ENCODE peak calls at places on chromosomes 6 and 20, in seven cellular contexts. P, F, V, U, L, G and Q are unnamed samples.

GRCh38 chr20:9025643-9026042 is 43.2 kb upstream of the PLCB4 start:
- DNase-seq in P (peak; percentile 82), F (no peak), V (no peak), U (no peak), L (no peak), G (peak; percentile 43), Q (no peak)

GRCh38 chr6:126180585-126180984 is 159.3 kb upstream of the CENPW start:
- DNase-seq in P (peak; percentile 86), F (no peak), V (peak; percentile 25), U (no peak), L (peak; percentile 52), G (peak; percentile 64), Q (no peak)

GRCh38 chr20:61940976-61941720 is 124.5 kb downstream of the TAF4 start:
- DNase-seq in P (no peak), F (no peak), V (no peak), U (no peak), L (no peak), G (no peak), Q (no peak)

GRCh38 chr6:10431423-10432164 is 16.7 kb upstream of the TFAP2A start:
- DNase-seq in P (no peak), F (no peak), V (no peak), U (no peak), L (no peak), G (no peak), Q (no peak)

GRCh38 chr20:18496042-18496441 is 983 bp downstream of the RBBP9 start:
- DNase-seq in P (no peak), F (peak; percentile 5), V (no peak), U (no peak), L (no peak), G (peak; percentile 13), Q (no peak)

GRCh38 chr6:107917468-107918375 is 40.3 kb downstream of the SEC63 start:
- DNase-seq in P (no peak), F (peak; percentile 66), V (peak; percentile 48), U (no peak), L (no peak), G (no peak), Q (no peak)

GRCh38 chr20:56708991-56709390 is 79.9 kb downstream of the TFAP2C start:
- DNase-seq in P (no peak), F (no peak), V (no peak), U (no peak), L (no peak), G (no peak), Q (no peak)

GRCh38 chr20:35953411-35954199 is 697 bp downstream of the SCAND1 start:
- DNase-seq in P (peak; percentile 45), F (peak; percentile 57), V (no peak), U (no peak), L (no peak), G (peak; percentile 53), Q (no peak)

GRCh38 chr6:26016326-26017275 is 54.0 kb downstream of the TRIM38 start:
- DNase-seq in P (peak; percentile 33), F (no peak), V (no peak), U (no peak), L (no peak), G (peak; percentile 43), Q (no peak)

GRCh38 chr6:85111481-85112001 is 338.3 kb upstream of the NT5E start:
- DNase-seq in P (peak; percentile 49), F (no peak), V (no peak), U (no peak), L (no peak), G (peak; percentile 82), Q (no peak)

GRCh38 chr6:143158113-143158581 is 97.5 kb downstream of the AIG1 start:
- DNase-seq in P (peak; percentile 80), F (no peak), V (no peak), U (no peak), L (no peak), G (no peak), Q (no peak)

GRCh38 chr6:147262943-147263342 is 58.7 kb downstream of the STXBP5 start:
- DNase-seq in P (no peak), F (no peak), V (no peak), U (no peak), L (no peak), G (no peak), Q (no peak)

GRCh38 chr6:138795809-138796469 is at the start of gene ECT2L:
- DNase-seq in P (peak; percentile 68), F (peak; percentile 92), V (no peak), U (no peak), L (no peak), G (peak; percentile 77), Q (no peak)

GRCh38 chr20:53077373-53078205 is 105.4 kb downstream of the TSHZ2 start:
- DNase-seq in P (peak; percentile 22), F (no peak), V (no peak), U (no peak), L (peak; percentile 94), G (peak; percentile 56), Q (no peak)

GRCh38 chr20:17710379-17711305 is 10.9 kb downstream of the BANF2 start:
- DNase-seq in P (peak; percentile 36), F (peak; percentile 15), V (no peak), U (no peak), L (peak; percentile 92), G (peak; percentile 45), Q (no peak)

GRCh38 chr6:125809771-125810315 is 19.1 kb downstream of the NCOA7 start:
- DNase-seq in P (no peak), F (no peak), V (no peak), U (no peak), L (no peak), G (no peak), Q (no peak)

GRCh38 chr6:85574932-85575598 is 18.6 kb downstream of the SNX14 start:
- DNase-seq in P (peak; percentile 85), F (no peak), V (no peak), U (no peak), L (peak; percentile 52), G (no peak), Q (no peak)

GRCh38 chr20:48791014-48791413 is 36.8 kb downstream of the PREX1 start:
- DNase-seq in P (peak; percentile 24), F (no peak), V (no peak), U (no peak), L (no peak), G (peak; percentile 21), Q (no peak)

GRCh38 chr20:32609993-32610896 is 25.1 kb upstream of the NOL4L start:
- DNase-seq in P (no peak), F (no peak), V (no peak), U (no peak), L (no peak), G (no peak), Q (no peak)

GRCh38 chr6:67328269-67328668 is 1306.8 kb upstream of the ADGRB3 start:
- DNase-seq in P (no peak), F (no peak), V (no peak), U (no peak), L (no peak), G (no peak), Q (no peak)

GRCh38 chr6:158793432-158793831 is 25.7 kb downstream of the EZR start:
- DNase-seq in P (peak; percentile 69), F (peak; percentile 84), V (no peak), U (no peak), L (peak; percentile 66), G (peak; percentile 67), Q (no peak)
- H3K4me1 ChIP-seq in P (peaks cover 2% of the 10 kb centered on the region), F (peaks cover 38% of the 10 kb centered on the region), V (peaks cover 65% of the 10 kb centered on the region), U (peaks cover 5% of the 10 kb centered on the region), L (peaks cover 45% of the 10 kb centered on the region), G (peaks cover 35% of the 10 kb centered on the region), Q (peaks cover 26% of the 10 kb centered on the region)

DNA sequence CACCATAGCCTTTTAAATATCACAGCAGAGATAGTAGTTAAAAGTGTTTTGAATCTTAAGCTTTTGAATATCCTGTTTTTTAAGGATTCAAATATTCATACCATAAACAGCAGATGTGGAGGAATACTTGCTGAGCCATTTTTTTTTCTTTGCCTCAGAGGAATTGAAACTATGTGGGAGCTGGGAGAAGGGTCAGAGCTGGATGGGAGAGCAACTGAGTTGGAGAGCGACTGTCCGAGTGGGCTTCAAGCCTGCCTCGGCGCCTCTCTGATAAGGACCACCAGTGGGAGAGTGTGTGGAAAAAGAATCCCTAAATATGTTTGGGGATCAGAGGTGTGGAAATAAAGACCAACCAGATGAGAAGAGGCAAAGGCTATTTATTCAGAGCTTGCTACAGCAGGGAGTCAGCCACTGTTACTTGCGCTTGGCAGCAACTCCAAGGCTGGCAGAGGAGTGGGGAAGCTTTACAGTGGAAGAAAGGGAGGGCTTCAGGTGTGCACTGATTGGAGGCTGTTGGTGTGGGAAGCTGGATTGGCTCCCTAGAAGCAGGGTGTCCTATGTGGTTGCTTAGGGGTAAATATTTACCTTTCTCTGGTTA is 34.3 kb upstream of the MCUR1 start:
- DNase-seq in P (peak; percentile 12), F (no peak), V (no peak), U (no peak), L (no peak), G (peak; percentile 26), Q (no peak)
- H3K4me3 ChIP-seq in P (no peak overlapping the region), F (no peak overlapping the region), V (no peak overlapping the region), U (no peak overlapping the region), L (no peak overlapping the region), G (no peak overlapping the region), Q (no peak overlapping the region)

DNA sequence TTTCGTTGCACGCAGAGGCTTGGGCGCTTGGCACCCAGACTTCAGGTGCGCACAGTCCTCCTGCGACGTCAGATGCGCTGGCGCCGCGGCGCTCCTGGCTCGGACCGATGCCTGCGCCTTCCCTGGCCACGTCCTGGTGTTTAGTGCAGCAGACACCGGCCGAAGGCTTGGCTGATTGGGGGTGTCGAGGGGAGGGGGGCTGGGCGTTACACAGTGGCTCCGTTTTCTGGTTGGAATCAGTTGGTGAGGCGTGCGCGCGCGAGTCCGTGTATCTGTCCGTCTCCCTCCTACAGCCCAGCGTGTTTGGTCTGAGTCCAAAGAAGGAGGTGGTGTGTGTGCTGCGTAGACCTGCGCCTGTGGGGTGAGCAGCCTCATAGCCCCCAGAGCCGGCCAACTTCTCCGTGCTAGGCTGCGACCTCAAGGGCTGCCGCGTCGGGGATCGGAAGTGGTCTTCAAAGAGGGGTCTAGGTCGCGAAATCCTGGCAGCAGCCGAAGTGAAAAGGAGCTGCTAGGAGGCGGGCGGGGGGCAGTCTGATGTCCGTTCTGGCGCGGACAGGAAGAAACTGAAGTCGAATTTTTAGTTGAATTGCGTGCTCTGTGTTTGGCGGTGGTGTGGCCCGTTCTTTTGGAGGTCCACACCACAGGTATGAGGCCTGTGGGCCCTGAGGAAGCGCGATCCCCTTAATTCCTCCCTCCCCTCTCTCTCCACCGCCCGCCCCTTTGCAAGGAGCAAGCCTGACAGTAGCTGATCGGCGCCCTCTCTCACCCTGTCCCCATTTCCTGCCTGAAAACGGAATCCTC is 1.6 kb downstream of the SYNDIG1 start:
- DNase-seq in P (no peak), F (peak; percentile 68), V (no peak), U (no peak), L (no peak), G (no peak), Q (no peak)
- H3K4me1 ChIP-seq in P (no peaks in the 10 kb centered on the region), F (peaks cover 28% of the 10 kb centered on the region), V (no peaks in the 10 kb centered on the region), U (no peaks in the 10 kb centered on the region), L (no peaks in the 10 kb centered on the region), G (no peaks in the 10 kb centered on the region), Q (peaks cover 27% of the 10 kb centered on the region)

GRCh38 chr6:170279426-170279825 is 11.5 kb downstream of the DLL1 start:
- DNase-seq in P (no peak), F (no peak), V (no peak), U (no peak), L (no peak), G (no peak), Q (no peak)

GRCh38 chr6:170278743-170279094 is 12.2 kb downstream of the DLL1 start:
- DNase-seq in P (no peak), F (no peak), V (no peak), U (no peak), L (no peak), G (no peak), Q (no peak)

GRCh38 chr6:170281331-170282292 is 9.3 kb downstream of the DLL1 start:
- DNase-seq in P (no peak), F (no peak), V (no peak), U (no peak), L (no peak), G (no peak), Q (no peak)

GRCh38 chr6:170280689-170281045 is 10.2 kb downstream of the DLL1 start:
- DNase-seq in P (peak; percentile 5), F (no peak), V (no peak), U (no peak), L (no peak), G (no peak), Q (no peak)

GRCh38 chr6:170279977-170280688 is 10.7 kb downstream of the DLL1 start:
- DNase-seq in P (peak; percentile 14), F (no peak), V (no peak), U (no peak), L (no peak), G (peak; percentile 33), Q (no peak)
- H3K4me3 ChIP-seq in P (peak overlapping the region; percentile 11), F (no peak overlapping the region), V (no peak overlapping the region), U (peak overlapping the region; percentile 57), L (no peak overlapping the region), G (no peak overlapping the region), Q (peak overlapping the region; percentile 27)